ENCODE peak calls at places on chromosomes 7 and 10, in five cellular contexts. S is H1, T is HepG2, N is NT2/D1, Q is GM12878. J is an unnamed sample.

GRCh38 chr7:112071856-112072255 is 134.3 kb downstream of the DOCK4 start:
- DNase-seq in S (no peak), T (no peak), N (no peak), Q (no peak), J (no peak)

GRCh38 chr7:28018851-28019465 is 161.6 kb downstream of the JAZF1 start:
- DNase-seq in S (no peak), T (no peak), N (no peak), Q (no peak), J (no peak)

GRCh38 chr10:76150139-76150885 is 718.9 kb downstream of the LRMDA start:
- DNase-seq in S (no peak), T (peak), N (no peak), Q (no peak), J (no peak)

GRCh38 chr10:49441488-49442476 is 45.9 kb upstream of the DRGX start:
- DNase-seq in S (no peak), T (no peak), N (no peak), Q (no peak), J (no peak)

GRCh38 chr10:91339729-91340128 is 70.4 kb upstream of the HECTD2 start:
- DNase-seq in S (no peak), T (no peak), N (no peak), Q (no peak), J (no peak)

GRCh38 chr10:80684217-80684616 is 146.5 kb downstream of the SH2D4B start:
- DNase-seq in S (no peak), T (no peak), N (no peak), Q (no peak), J (peak)

GRCh38 chr7:25732771-25733217 is 419.2 kb upstream of the NFE2L3 start:
- DNase-seq in S (peak), T (no peak), N (peak), Q (no peak), J (no peak)

GRCh38 chr10:6795571-6795970 is 215.5 kb upstream of the PRKCQ start:
- DNase-seq in S (no peak), T (no peak), N (no peak), Q (no peak), J (no peak)

GRCh38 chr7:134755422-134756022 is 23.9 kb upstream of the CALD1 start:
- DNase-seq in S (no peak), T (no peak), N (no peak), Q (no peak), J (no peak)

GRCh38 chr10:100748251-100749058 is 3.1 kb downstream of the PAX2 start:
- DNase-seq in S (no peak), T (no peak), N (no peak), Q (no peak), J (no peak)

GRCh38 chr10:128140425-128140824 is 14.2 kb upstream of the MKI67 start:
- DNase-seq in S (no peak), T (no peak), N (no peak), Q (no peak), J (no peak)

GRCh38 chr7:3197567-3198212 is 103.4 kb upstream of the SDK1 start:
- DNase-seq in S (no peak), T (no peak), N (no peak), Q (no peak), J (no peak)

GRCh38 chr7:149644754-149645153 is 128.6 kb downstream of the ZNF467 start:
- DNase-seq in S (no peak), T (no peak), N (no peak), Q (no peak), J (no peak)

GRCh38 chr10:84537447-84537931 is 209.1 kb downstream of the CCSER2 start:
- DNase-seq in S (no peak), T (peak), N (peak), Q (no peak), J (peak)

GRCh38 chr7:102404005-102404861 is 8.1 kb downstream of the PRKRIP1 start:
- DNase-seq in S (no peak), T (peak), N (peak), Q (no peak), J (peak)

GRCh38 chr10:97896756-97897155 is 47.1 kb downstream of the GOLGA7B start:
- DNase-seq in S (no peak), T (no peak), N (no peak), Q (no peak), J (no peak)

GRCh38 chr7:89223906-89224395 is 428.4 kb upstream of the TEX47 start:
- DNase-seq in S (no peak), T (no peak), N (no peak), Q (no peak), J (no peak)

GRCh38 chr7:50681451-50682045 is 101.1 kb downstream of the GRB10 start:
- DNase-seq in S (no peak), T (no peak), N (no peak), Q (no peak), J (no peak)

GRCh38 chr10:62244785-62245595 is 23.7 kb downstream of the RTKN2 start:
- DNase-seq in S (no peak), T (peak), N (no peak), Q (peak), J (peak)
- TF ChIP-seq SUZ12 in S (no peak), T (no peak), N (no peak), Q (no peak), J (no peak)

DNA sequence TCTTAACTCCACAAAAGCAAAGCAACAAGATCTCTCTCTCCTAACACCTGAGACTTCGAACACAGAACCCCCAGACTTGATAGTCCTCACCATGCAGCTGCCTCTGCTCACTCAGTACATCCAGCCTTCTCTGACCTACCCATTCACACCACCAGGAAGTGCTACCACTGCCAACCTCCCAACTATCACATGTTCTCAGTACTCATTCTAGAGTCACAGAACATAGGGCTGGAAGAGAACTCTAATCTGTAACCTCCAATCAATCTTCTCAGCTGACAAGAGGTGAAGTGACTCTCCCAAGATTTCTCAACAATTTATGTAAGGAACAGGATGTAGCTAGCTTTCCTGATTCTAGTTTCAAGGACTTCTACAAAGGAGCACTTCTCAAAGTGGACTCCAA is 3.8 kb downstream of the NUDCD3 start:
- DNase-seq in S (no peak), T (no peak), N (no peak), Q (no peak), J (no peak)
- TF ChIP-seq SUZ12 in S (no peak), T (no peak), N (no peak), Q (no peak), J (no peak)

DNA sequence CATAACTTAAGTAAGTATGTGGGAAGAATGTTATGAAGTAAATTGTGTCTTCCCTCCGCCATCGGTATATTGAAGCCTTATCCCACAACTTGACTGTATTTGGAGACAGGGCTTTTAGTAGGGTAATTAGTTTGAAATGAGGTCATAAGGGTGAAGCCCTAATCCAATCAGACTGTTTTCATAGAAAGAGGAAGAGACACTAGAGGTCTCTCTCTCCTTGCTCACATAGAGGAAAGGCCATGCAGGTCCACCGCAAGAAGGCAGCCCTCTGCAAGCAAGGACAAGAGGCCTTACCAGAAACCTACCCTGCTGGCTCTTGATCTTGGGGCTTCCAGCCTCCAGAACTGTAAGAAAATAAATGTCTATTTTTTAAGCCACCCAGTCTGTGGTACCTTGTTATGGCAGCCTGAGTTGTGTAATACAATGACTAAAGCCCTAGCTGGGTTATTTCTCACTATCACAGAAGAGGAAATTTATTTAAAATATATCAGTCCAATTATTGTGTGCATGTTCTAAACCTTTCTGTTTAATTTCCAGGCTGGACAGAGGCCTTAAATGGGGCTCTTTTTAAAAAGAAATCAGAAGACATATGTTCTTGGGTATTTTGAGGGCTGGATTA is 12.7 kb upstream of the TMEM26 start:
- DNase-seq in S (peak), T (no peak), N (no peak), Q (no peak), J (no peak)
- TF ChIP-seq SUZ12 in S (no peak), T (no peak), N (no peak), Q (no peak), J (no peak)

GRCh38 chr7:78018541-78019456 is 220.2 kb downstream of the PHTF2 start:
- DNase-seq in S (no peak), T (no peak), N (no peak), Q (no peak), J (peak)
- TF ChIP-seq SUZ12 in S (no peak), T (no peak), N (no peak), Q (no peak), J (no peak)

GRCh38 chr10:96683710-96684109 is 36.6 kb downstream of the PIK3AP1 start:
- DNase-seq in S (no peak), T (no peak), N (no peak), Q (no peak), J (no peak)
- TF ChIP-seq SUZ12 in S (no peak), T (no peak), N (no peak), Q (no peak), J (no peak)

DNA sequence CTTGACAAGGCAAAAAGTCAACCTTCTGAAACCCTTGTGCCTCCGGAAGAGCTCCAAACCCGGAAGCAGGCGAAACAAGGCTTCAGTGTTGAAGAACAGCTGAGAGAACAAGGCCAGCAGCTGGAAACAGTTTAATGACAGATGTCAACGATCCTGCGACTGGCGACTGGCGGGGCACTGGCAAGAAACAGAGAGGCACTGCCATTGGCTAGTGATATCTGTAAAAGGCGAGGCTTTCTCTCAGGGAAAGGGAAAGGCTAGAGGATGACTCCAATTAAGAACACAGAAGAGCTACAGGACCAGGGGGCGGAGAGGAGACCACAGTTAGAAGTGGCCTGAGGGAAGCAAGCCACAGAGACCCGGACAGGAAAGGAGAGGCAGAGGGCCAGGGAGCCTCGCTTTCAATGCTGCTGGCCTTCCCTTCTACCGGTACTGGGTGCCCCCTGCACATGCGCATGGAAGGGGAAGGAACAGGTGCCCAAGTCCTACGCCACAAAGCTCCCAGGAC is 19.4 kb downstream of the ITGB1 start:
- DNase-seq in S (no peak), T (peak), N (no peak), Q (no peak), J (no peak)
- TF ChIP-seq SUZ12 in S (no peak), T (no peak), N (no peak), Q (no peak), J (no peak)

GRCh38 chr7:157622408-157623221 is 285.8 kb downstream of the DNAJB6 start:
- DNase-seq in S (no peak), T (no peak), N (no peak), Q (no peak), J (no peak)
- TF ChIP-seq SUZ12 in S (no peak), T (no peak), N (no peak), Q (no peak), J (no peak)

DNA sequence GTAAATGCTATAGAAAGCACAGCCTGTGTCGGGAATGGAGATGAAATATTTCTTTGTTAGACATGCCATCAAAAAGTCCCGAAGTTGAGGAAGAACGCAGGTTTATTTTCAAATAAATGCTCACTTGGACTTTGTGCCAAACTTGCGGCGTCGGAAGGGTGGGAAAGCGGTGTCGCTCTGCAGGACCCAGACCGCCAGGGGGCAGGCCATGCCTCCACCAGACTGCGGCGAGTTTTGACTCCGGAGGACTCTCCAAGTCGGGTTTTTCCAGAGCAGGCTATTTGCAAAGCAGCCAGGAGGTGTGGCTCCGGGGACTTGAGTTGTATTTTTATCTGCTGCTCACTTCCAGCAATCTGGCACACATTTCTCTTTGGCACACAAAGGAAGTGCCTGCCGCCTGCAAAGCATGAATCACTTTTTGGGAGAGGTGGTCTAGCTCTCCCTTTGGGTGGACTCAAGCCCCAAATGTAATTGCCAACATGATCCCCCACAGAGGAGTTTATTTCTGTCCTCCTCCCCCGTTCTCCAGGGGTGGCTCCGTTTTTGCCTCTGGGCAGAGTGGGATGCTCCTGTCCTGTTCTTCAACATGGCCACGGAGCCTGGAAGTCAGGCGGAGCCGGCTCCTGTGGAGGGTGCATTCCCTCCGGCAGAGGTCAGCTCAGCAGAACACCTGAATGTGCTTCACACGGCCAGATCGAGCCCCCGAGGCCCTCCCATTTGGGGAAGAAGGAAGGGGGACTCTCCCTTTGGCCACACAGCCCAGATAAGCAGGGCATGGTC is 82.3 kb upstream of the GPR26 start:
- DNase-seq in S (peak), T (peak), N (peak), Q (no peak), J (peak)
- TF ChIP-seq SUZ12 in S (no peak), T (no peak), N (no peak), Q (no peak), J (no peak)